ENCODE peak calls at places on chromosome 1, in eight cellular contexts. One of them, this sample, is unnamed.

GRCh38 chr1:21624577-21625389 is 44.4 kb downstream of the RAP1GAP start:
- DNase-seq in AG04450: no peak
- DNase-seq in AG10803: peak; percentile 45
- DNase-seq in tibial artery: no peak
- DNase-seq in astrocyte of the spinal cord: no peak
- DNase-seq in kidney: no peak
- DNase-seq in K562: no peak
- DNase-seq in fibroblast of the aortic adventitia: peak; percentile 8
- DNase-seq in this sample: no peak

GRCh38 chr1:150259758-150260669 is 2.4 kb downstream of the CA14 start:
- DNase-seq in tibial artery: no peak
- DNase-seq in AG04450: no peak
- DNase-seq in fibroblast of the aortic adventitia: no peak
- DNase-seq in K562: peak; percentile 75
- DNase-seq in kidney: peak; percentile 81
- DNase-seq in astrocyte of the spinal cord: no peak
- DNase-seq in AG10803: no peak
- DNase-seq in this sample: no peak

GRCh38 chr1:43008425-43009108 is 49.9 kb upstream of the SLC2A1 start:
- DNase-seq in fibroblast of the aortic adventitia: no peak
- DNase-seq in AG10803: no peak
- DNase-seq in tibial artery: no peak
- DNase-seq in kidney: no peak
- DNase-seq in astrocyte of the spinal cord: peak; percentile 7
- DNase-seq in AG04450: no peak
- DNase-seq in K562: no peak
- DNase-seq in this sample: no peak

GRCh38 chr1:97989094-97989680 is 68.4 kb upstream of the DPYD start:
- DNase-seq in tibial artery: no peak
- DNase-seq in astrocyte of the spinal cord: no peak
- DNase-seq in AG10803: peak; percentile 22
- DNase-seq in AG04450: no peak
- DNase-seq in fibroblast of the aortic adventitia: peak; percentile 74
- DNase-seq in K562: no peak
- DNase-seq in kidney: no peak
- DNase-seq in this sample: peak; percentile 47

GRCh38 chr1:211825990-211826389 is 4.6 kb downstream of the LPGAT1 start:
- DNase-seq in AG04450: peak; percentile 30
- DNase-seq in kidney: no peak
- DNase-seq in AG10803: peak; percentile 79
- DNase-seq in K562: no peak
- DNase-seq in fibroblast of the aortic adventitia: peak; percentile 62
- DNase-seq in tibial artery: no peak
- DNase-seq in astrocyte of the spinal cord: peak; percentile 52
- DNase-seq in this sample: peak; percentile 60

GRCh38 chr1:29688477-29689365 is 452.4 kb downstream of the PTPRU start:
- DNase-seq in AG04450: peak; percentile 73
- DNase-seq in K562: peak; percentile 51
- DNase-seq in fibroblast of the aortic adventitia: peak; percentile 52
- DNase-seq in kidney: peak; percentile 30
- DNase-seq in astrocyte of the spinal cord: peak; percentile 81
- DNase-seq in tibial artery: no peak
- DNase-seq in AG10803: peak; percentile 74
- DNase-seq in this sample: peak; percentile 69

GRCh38 chr1:52550447-52550846 is 2.4 kb downstream of the TUT4 start:
- DNase-seq in AG10803: no peak
- DNase-seq in AG04450: no peak
- DNase-seq in fibroblast of the aortic adventitia: no peak
- DNase-seq in tibial artery: no peak
- DNase-seq in kidney: no peak
- DNase-seq in astrocyte of the spinal cord: no peak
- DNase-seq in K562: peak; percentile 39
- DNase-seq in this sample: no peak

GRCh38 chr1:53705446-53706096 is 33.4 kb downstream of the GLIS1 start:
- DNase-seq in AG10803: no peak
- DNase-seq in kidney: no peak
- DNase-seq in fibroblast of the aortic adventitia: no peak
- DNase-seq in AG04450: no peak
- DNase-seq in K562: no peak
- DNase-seq in astrocyte of the spinal cord: no peak
- DNase-seq in tibial artery: no peak
- DNase-seq in this sample: no peak

GRCh38 chr1:107950434-107950833 is 14.5 kb downstream of the VAV3 start:
- DNase-seq in K562: no peak
- DNase-seq in tibial artery: no peak
- DNase-seq in AG10803: no peak
- DNase-seq in fibroblast of the aortic adventitia: no peak
- DNase-seq in kidney: no peak
- DNase-seq in astrocyte of the spinal cord: no peak
- DNase-seq in AG04450: no peak
- DNase-seq in this sample: no peak

GRCh38 chr1:182739545-182739944 is 50.0 kb upstream of the NPL start:
- DNase-seq in astrocyte of the spinal cord: no peak
- DNase-seq in K562: peak; percentile 70
- DNase-seq in AG10803: no peak
- DNase-seq in fibroblast of the aortic adventitia: no peak
- DNase-seq in kidney: no peak
- DNase-seq in AG04450: no peak
- DNase-seq in tibial artery: no peak
- DNase-seq in this sample: no peak

GRCh38 chr1:200115532-200115931 is 88.0 kb downstream of the NR5A2 start:
- DNase-seq in tibial artery: no peak
- DNase-seq in AG10803: no peak
- DNase-seq in AG04450: no peak
- DNase-seq in kidney: no peak
- DNase-seq in K562: no peak
- DNase-seq in astrocyte of the spinal cord: no peak
- DNase-seq in fibroblast of the aortic adventitia: no peak
- DNase-seq in this sample: no peak

GRCh38 chr1:169698976-169699375 is 12.4 kb downstream of the SELL start:
- DNase-seq in fibroblast of the aortic adventitia: no peak
- DNase-seq in AG10803: no peak
- DNase-seq in tibial artery: no peak
- DNase-seq in astrocyte of the spinal cord: no peak
- DNase-seq in AG04450: no peak
- DNase-seq in K562: no peak
- DNase-seq in kidney: no peak
- DNase-seq in this sample: no peak

GRCh38 chr1:30912203-30912602 is 3.6 kb upstream of the SDC3 start:
- DNase-seq in fibroblast of the aortic adventitia: no peak
- DNase-seq in AG04450: no peak
- DNase-seq in K562: no peak
- DNase-seq in kidney: peak; percentile 56
- DNase-seq in tibial artery: no peak
- DNase-seq in astrocyte of the spinal cord: no peak
- DNase-seq in AG10803: no peak
- DNase-seq in this sample: no peak

GRCh38 chr1:30908886-30909777 is 574 bp upstream of the SDC3 start:
- DNase-seq in K562: peak; percentile 71
- DNase-seq in fibroblast of the aortic adventitia: no peak
- DNase-seq in AG10803: no peak
- DNase-seq in AG04450: no peak
- DNase-seq in kidney: peak; percentile 78
- DNase-seq in tibial artery: peak; percentile 32
- DNase-seq in astrocyte of the spinal cord: no peak
- DNase-seq in this sample: no peak

GRCh38 chr1:30908446-30908885 is at the start of gene SDC3:
- DNase-seq in kidney: peak; percentile 66
- DNase-seq in tibial artery: peak; percentile 10
- DNase-seq in AG10803: peak; percentile 43
- DNase-seq in astrocyte of the spinal cord: no peak
- DNase-seq in AG04450: no peak
- DNase-seq in fibroblast of the aortic adventitia: no peak
- DNase-seq in K562: peak; percentile 66
- DNase-seq in this sample: no peak

GRCh38 chr1:30912913-30913652 is 4.5 kb upstream of the SDC3 start:
- DNase-seq in AG10803: peak; percentile 56
- DNase-seq in fibroblast of the aortic adventitia: no peak
- DNase-seq in tibial artery: peak; percentile 78
- DNase-seq in kidney: peak; percentile 87
- DNase-seq in astrocyte of the spinal cord: no peak
- DNase-seq in AG04450: no peak
- DNase-seq in K562: no peak
- DNase-seq in this sample: no peak

GRCh38 chr1:30911061-30911954 is 2.8 kb upstream of the SDC3 start:
- DNase-seq in AG10803: peak; percentile 83
- DNase-seq in AG04450: peak; percentile 68
- DNase-seq in astrocyte of the spinal cord: peak; percentile 83
- DNase-seq in kidney: peak; percentile 94
- DNase-seq in fibroblast of the aortic adventitia: peak; percentile 81
- DNase-seq in tibial artery: peak; percentile 91
- DNase-seq in K562: peak; percentile 94
- DNase-seq in this sample: peak; percentile 80
- TF ChIP-seq CTCF in AG10803: peak; percentile 88
- TF ChIP-seq CTCF in AG04450: peak; percentile 87
- TF ChIP-seq CTCF in astrocyte of the spinal cord: peak; percentile 90
- TF ChIP-seq CTCF in kidney: peak; percentile 94
- TF ChIP-seq CTCF in fibroblast of the aortic adventitia: peak; percentile 89
- TF ChIP-seq CTCF in tibial artery: peak; percentile 94
- TF ChIP-seq CTCF in K562: peak; percentile 97
- TF ChIP-seq CTCF in this sample: peak; percentile 88

DNA sequence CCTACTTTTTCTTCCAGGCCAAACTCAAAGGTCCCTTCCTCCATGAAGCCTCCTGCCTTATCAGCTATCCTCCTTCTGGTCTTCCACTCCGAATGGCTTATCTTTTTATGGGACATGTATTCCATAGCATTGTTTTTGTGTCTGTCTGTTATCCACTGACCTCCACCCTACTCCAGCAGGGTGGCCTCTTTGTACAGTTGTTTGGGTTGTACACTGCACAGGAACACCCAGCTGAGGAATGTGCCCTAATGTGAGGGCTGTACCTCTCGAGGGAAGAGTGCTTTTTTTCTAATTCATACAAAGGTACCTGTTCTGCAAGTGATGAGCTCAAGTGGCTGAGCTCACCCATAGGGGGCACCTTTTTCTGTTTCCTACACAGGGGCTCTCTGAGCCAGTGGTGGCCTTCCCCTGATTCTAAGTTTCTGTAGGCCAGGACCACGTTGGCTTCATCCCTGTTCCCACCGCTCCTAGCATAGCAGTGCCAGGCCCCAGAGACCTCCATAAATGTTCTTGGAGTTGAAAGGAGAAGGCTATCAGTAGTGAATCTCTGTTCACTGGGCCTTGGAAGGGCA is 108.2 kb downstream of the FOXD2 start:
- DNase-seq in AG10803: no peak
- DNase-seq in K562: no peak
- DNase-seq in fibroblast of the aortic adventitia: no peak
- DNase-seq in kidney: no peak
- DNase-seq in astrocyte of the spinal cord: no peak
- DNase-seq in tibial artery: no peak
- DNase-seq in AG04450: no peak
- DNase-seq in this sample: no peak
- TF ChIP-seq CTCF in AG10803: no peak
- TF ChIP-seq CTCF in K562: peak; percentile 25
- TF ChIP-seq CTCF in fibroblast of the aortic adventitia: no peak
- TF ChIP-seq CTCF in kidney: no peak
- TF ChIP-seq CTCF in astrocyte of the spinal cord: no peak
- TF ChIP-seq CTCF in tibial artery: no peak
- TF ChIP-seq CTCF in AG04450: no peak
- TF ChIP-seq CTCF in this sample: no peak

GRCh38 chr1:25519624-25520023 is 23.8 kb upstream of the LDLRAP1 start:
- DNase-seq in K562: no peak
- DNase-seq in AG10803: peak; percentile 82
- DNase-seq in astrocyte of the spinal cord: peak; percentile 84
- DNase-seq in tibial artery: no peak
- DNase-seq in kidney: no peak
- DNase-seq in fibroblast of the aortic adventitia: peak; percentile 52
- DNase-seq in AG04450: no peak
- DNase-seq in this sample: peak; percentile 91

GRCh38 chr1:25516686-25517085 is 26.7 kb upstream of the LDLRAP1 start:
- DNase-seq in K562: no peak
- DNase-seq in fibroblast of the aortic adventitia: no peak
- DNase-seq in AG10803: no peak
- DNase-seq in kidney: no peak
- DNase-seq in AG04450: no peak
- DNase-seq in tibial artery: no peak
- DNase-seq in astrocyte of the spinal cord: no peak
- DNase-seq in this sample: no peak

GRCh38 chr1:25520446-25521061 is 22.9 kb upstream of the LDLRAP1 start:
- DNase-seq in AG10803: peak; percentile 58
- DNase-seq in kidney: no peak
- DNase-seq in AG04450: peak; percentile 39
- DNase-seq in tibial artery: peak; percentile 68
- DNase-seq in fibroblast of the aortic adventitia: peak; percentile 81
- DNase-seq in astrocyte of the spinal cord: peak; percentile 58
- DNase-seq in K562: peak; percentile 81
- DNase-seq in this sample: peak; percentile 72

GRCh38 chr1:25515033-25515432 is 28.4 kb upstream of the LDLRAP1 start:
- DNase-seq in AG10803: no peak
- DNase-seq in astrocyte of the spinal cord: no peak
- DNase-seq in AG04450: no peak
- DNase-seq in fibroblast of the aortic adventitia: no peak
- DNase-seq in K562: no peak
- DNase-seq in tibial artery: no peak
- DNase-seq in kidney: no peak
- DNase-seq in this sample: no peak

GRCh38 chr1:25517476-25518394 is 25.7 kb upstream of the LDLRAP1 start:
- DNase-seq in kidney: no peak
- DNase-seq in K562: peak; percentile 69
- DNase-seq in AG04450: no peak
- DNase-seq in AG10803: no peak
- DNase-seq in tibial artery: no peak
- DNase-seq in astrocyte of the spinal cord: no peak
- DNase-seq in fibroblast of the aortic adventitia: no peak
- DNase-seq in this sample: no peak
- TF ChIP-seq CTCF in kidney: no peak
- TF ChIP-seq CTCF in K562: peak; percentile 51
- TF ChIP-seq CTCF in AG04450: no peak
- TF ChIP-seq CTCF in AG10803: no peak
- TF ChIP-seq CTCF in tibial artery: no peak
- TF ChIP-seq CTCF in astrocyte of the spinal cord: no peak
- TF ChIP-seq CTCF in fibroblast of the aortic adventitia: no peak
- TF ChIP-seq CTCF in this sample: no peak

GRCh38 chr1:89758127-89758526 is 62.7 kb upstream of the LRRC8D start:
- DNase-seq in tibial artery: no peak
- DNase-seq in K562: no peak
- DNase-seq in AG04450: no peak
- DNase-seq in astrocyte of the spinal cord: no peak
- DNase-seq in kidney: no peak
- DNase-seq in fibroblast of the aortic adventitia: no peak
- DNase-seq in AG10803: no peak
- DNase-seq in this sample: no peak

GRCh38 chr1:89760496-89760895 is 60.3 kb upstream of the LRRC8D start:
- DNase-seq in K562: peak; percentile 47
- DNase-seq in kidney: no peak
- DNase-seq in AG10803: no peak
- DNase-seq in fibroblast of the aortic adventitia: no peak
- DNase-seq in astrocyte of the spinal cord: no peak
- DNase-seq in tibial artery: no peak
- DNase-seq in AG04450: no peak
- DNase-seq in this sample: no peak

GRCh38 chr1:89759036-89759435 is 61.8 kb upstream of the LRRC8D start:
- DNase-seq in K562: no peak
- DNase-seq in AG04450: no peak
- DNase-seq in tibial artery: no peak
- DNase-seq in kidney: no peak
- DNase-seq in astrocyte of the spinal cord: no peak
- DNase-seq in AG10803: peak; percentile 67
- DNase-seq in fibroblast of the aortic adventitia: peak; percentile 82
- DNase-seq in this sample: no peak

GRCh38 chr1:89755593-89755992 is 65.2 kb upstream of the LRRC8D start:
- DNase-seq in tibial artery: no peak
- DNase-seq in K562: no peak
- DNase-seq in AG10803: no peak
- DNase-seq in astrocyte of the spinal cord: no peak
- DNase-seq in kidney: no peak
- DNase-seq in AG04450: no peak
- DNase-seq in fibroblast of the aortic adventitia: no peak
- DNase-seq in this sample: no peak

GRCh38 chr1:89757532-89757931 is 63.3 kb upstream of the LRRC8D start:
- DNase-seq in K562: no peak
- DNase-seq in tibial artery: no peak
- DNase-seq in kidney: peak; percentile 75
- DNase-seq in astrocyte of the spinal cord: no peak
- DNase-seq in AG10803: no peak
- DNase-seq in AG04450: no peak
- DNase-seq in fibroblast of the aortic adventitia: no peak
- DNase-seq in this sample: peak; percentile 9
- TF ChIP-seq CTCF in K562: no peak
- TF ChIP-seq CTCF in tibial artery: no peak
- TF ChIP-seq CTCF in kidney: no peak
- TF ChIP-seq CTCF in astrocyte of the spinal cord: no peak
- TF ChIP-seq CTCF in AG10803: no peak
- TF ChIP-seq CTCF in AG04450: no peak
- TF ChIP-seq CTCF in fibroblast of the aortic adventitia: no peak
- TF ChIP-seq CTCF in this sample: no peak